ENCODE peak calls at places on chromosomes 7 and 10, in eight cellular contexts. P is mammary epithelial cell, S is upper lobe of right lung, Z is upper lobe of left lung, Y is suprapubic skin, K is cardiac muscle cell, M is pancreas, R is gastrocnemius medialis. J is an unnamed sample.
A peak's percentile ranks its signal among the peaks of the same experiment; 100 is the strongest.

GRCh38 chr7:31134246-31135188 is 82.4 kb downstream of the ADCYAP1R1 start:
- DNase-seq in P (peak; percentile 52), S (peak; percentile 71), Z (peak; percentile 52), Y (no peak), K (peak; percentile 92), M (peak; percentile 65), R (peak; percentile 24), J (peak; percentile 73)

GRCh38 chr10:23331567-23332290 is 12.9 kb downstream of the C10orf67 start:
- DNase-seq in P (peak; percentile 90), S (no peak), Z (no peak), Y (no peak), K (no peak), M (no peak), R (no peak), J (no peak)

GRCh38 chr7:128954830-128955797 is 17.4 kb downstream of the IRF5 start:
- DNase-seq in P (peak; percentile 55), S (no peak), Z (no peak), Y (no peak), K (no peak), M (no peak), R (no peak), J (no peak)

GRCh38 chr10:30098624-30099023 is 39.2 kb upstream of the JCAD start:
- DNase-seq in P (peak; percentile 88), S (no peak), Z (no peak), Y (no peak), K (no peak), M (no peak), R (no peak), J (no peak)

GRCh38 chr10:100996678-100997363 is 2.8 kb upstream of the LZTS2 start:
- DNase-seq in P (peak; percentile 34), S (peak; percentile 76), Z (peak; percentile 72), Y (no peak), K (peak; percentile 74), M (peak; percentile 63), R (no peak), J (no peak)

GRCh38 chr7:157503229-157503628 is 166.4 kb downstream of the DNAJB6 start:
- DNase-seq in P (no peak), S (no peak), Z (no peak), Y (no peak), K (no peak), M (no peak), R (no peak), J (no peak)

GRCh38 chr10:109429956-109430760 is 493.2 kb downstream of the XPNPEP1 start:
- DNase-seq in P (peak; percentile 2), S (no peak), Z (no peak), Y (no peak), K (no peak), M (no peak), R (no peak), J (no peak)

GRCh38 chr10:11756766-11757315 is 14.7 kb downstream of the ECHDC3 start:
- DNase-seq in P (no peak), S (peak; percentile 47), Z (no peak), Y (no peak), K (no peak), M (no peak), R (no peak), J (no peak)

GRCh38 chr7:141042222-141043193 is 27.8 kb upstream of the MRPS33 start:
- DNase-seq in P (no peak), S (no peak), Z (no peak), Y (no peak), K (no peak), M (no peak), R (no peak), J (no peak)

GRCh38 chr10:113788604-113789083 is 37.2 kb downstream of the PLEKHS1 start:
- DNase-seq in P (peak; percentile 98), S (no peak), Z (peak; percentile 37), Y (no peak), K (no peak), M (peak; percentile 30), R (peak; percentile 33), J (no peak)

GRCh38 chr7:84058311-84059076 is 136.1 kb downstream of the SEMA3A start:
- DNase-seq in P (peak; percentile 82), S (no peak), Z (no peak), Y (no peak), K (no peak), M (no peak), R (no peak), J (no peak)

GRCh38 chr7:81574723-81575326 is 195.0 kb downstream of the HGF start:
- DNase-seq in P (no peak), S (no peak), Z (no peak), Y (no peak), K (no peak), M (no peak), R (no peak), J (no peak)

GRCh38 chr7:27032843-27033242 is 63.0 kb downstream of the HOXA1 start:
- DNase-seq in P (no peak), S (no peak), Z (no peak), Y (no peak), K (peak; percentile 46), M (no peak), R (no peak), J (no peak)

GRCh38 chr7:27030393-27031001 is 65.3 kb downstream of the HOXA1 start:
- DNase-seq in P (no peak), S (no peak), Z (no peak), Y (no peak), K (no peak), M (no peak), R (no peak), J (no peak)

GRCh38 chr7:27031289-27032172 is 64.3 kb downstream of the HOXA1 start:
- DNase-seq in P (peak; percentile 61), S (no peak), Z (no peak), Y (no peak), K (no peak), M (no peak), R (no peak), J (no peak)
- H3K4me3 ChIP-seq in P (peak overlapping the region; percentile 0), S (no peak overlapping the region), Z (no peak overlapping the region), Y (no peak overlapping the region), K (no peak overlapping the region), M (no peak overlapping the region), R (no peak overlapping the region), J (no peak overlapping the region)

DNA sequence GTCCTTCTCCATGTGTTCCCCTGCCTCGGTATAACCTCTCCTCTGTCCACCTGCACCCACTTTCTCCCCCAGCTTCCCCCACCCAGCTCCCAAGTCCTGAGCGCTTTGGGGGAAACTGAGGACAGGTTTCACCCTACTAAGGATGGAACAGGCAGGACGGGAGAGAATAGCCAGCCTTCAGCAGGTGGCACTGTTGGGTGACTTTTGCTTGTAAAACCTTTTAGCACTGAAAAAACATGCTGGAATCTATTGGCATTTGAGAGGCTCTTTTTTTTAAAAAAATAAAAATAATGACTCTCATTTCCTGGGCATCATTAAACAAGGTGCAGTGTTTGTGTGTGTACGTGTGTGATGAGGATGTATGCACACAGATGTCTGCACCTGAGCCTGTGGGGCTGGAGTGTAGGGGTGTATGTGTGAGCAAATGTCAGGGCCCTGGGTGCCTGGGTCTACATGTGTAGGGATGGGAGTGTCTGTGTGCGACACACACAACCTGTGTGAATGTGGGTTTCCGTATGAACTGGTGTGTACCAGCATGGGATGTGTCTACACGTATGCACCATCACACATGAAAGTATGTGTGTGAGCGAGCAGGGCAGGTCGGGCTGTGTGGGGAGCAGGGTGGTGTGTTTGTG is 177.9 kb downstream of the RPS24 start:
- DNase-seq in P (peak; percentile 11), S (no peak), Z (no peak), Y (no peak), K (peak; percentile 64), M (no peak), R (no peak), J (no peak)
- H3K4me1 ChIP-seq in P (no peaks in the 10 kb centered on the region), S (peaks cover 5% of the 10 kb centered on the region), Z (peaks cover 9% of the 10 kb centered on the region), Y (peaks cover 14% of the 10 kb centered on the region), K (peaks cover 31% of the 10 kb centered on the region), M (no peaks in the 10 kb centered on the region), R (peaks cover 20% of the 10 kb centered on the region), J (no peaks in the 10 kb centered on the region)

GRCh38 chr7:107999814-108000560 is 3.0 kb downstream of the LAMB1 start:
- DNase-seq in P (peak; percentile 42), S (no peak), Z (no peak), Y (no peak), K (no peak), M (no peak), R (no peak), J (no peak)

GRCh38 chr7:107998660-107999480 is 4.1 kb downstream of the LAMB1 start:
- DNase-seq in P (peak; percentile 47), S (no peak), Z (no peak), Y (no peak), K (no peak), M (no peak), R (no peak), J (no peak)

GRCh38 chr7:108001759-108002725 is 919 bp downstream of the LAMB1 start:
- DNase-seq in P (peak; percentile 29), S (no peak), Z (no peak), Y (no peak), K (peak; percentile 22), M (no peak), R (no peak), J (no peak)

GRCh38 chr7:108002726-108003590 is at the start of gene LAMB1:
- DNase-seq in P (peak; percentile 64), S (peak; percentile 74), Z (peak; percentile 26), Y (peak; percentile 83), K (peak; percentile 67), M (peak; percentile 70), R (peak; percentile 46), J (peak; percentile 78)

GRCh38 chr7:108000875-108001758 is 1.8 kb downstream of the LAMB1 start:
- DNase-seq in P (peak; percentile 19), S (peak; percentile 66), Z (no peak), Y (peak; percentile 72), K (peak; percentile 30), M (peak; percentile 35), R (no peak), J (no peak)
- TF ChIP-seq CTCF in P (no peak), S (peak; percentile 12), Z (no peak), Y (no peak), K (peak; percentile 30), M (no peak), R (no peak), J (no peak)

GRCh38 chr10:129954916-129955315 is 9.2 kb downstream of the EBF3 start:
- DNase-seq in P (no peak), S (no peak), Z (no peak), Y (no peak), K (no peak), M (no peak), R (no peak), J (no peak)
- H3K4me3 ChIP-seq in P (no peak overlapping the region), S (no peak overlapping the region), Z (no peak overlapping the region), Y (no peak overlapping the region), K (no peak overlapping the region), M (no peak overlapping the region), R (peak overlapping the region; percentile 79), J (no peak overlapping the region)

GRCh38 chr7:125599387-125599786 is 669.8 kb upstream of the POT1 start:
- DNase-seq in P (peak; percentile 28), S (no peak), Z (no peak), Y (no peak), K (no peak), M (no peak), R (no peak), J (no peak)

GRCh38 chr7:125602441-125602840 is 672.8 kb upstream of the POT1 start:
- DNase-seq in P (no peak), S (no peak), Z (no peak), Y (no peak), K (no peak), M (no peak), R (no peak), J (no peak)

GRCh38 chr7:125606661-125607060 is 677.0 kb upstream of the POT1 start:
- DNase-seq in P (no peak), S (no peak), Z (no peak), Y (no peak), K (no peak), M (no peak), R (no peak), J (no peak)

GRCh38 chr7:125605241-125605640 is 675.6 kb upstream of the POT1 start:
- DNase-seq in P (peak; percentile 16), S (no peak), Z (no peak), Y (no peak), K (no peak), M (no peak), R (no peak), J (no peak)
- H3K4me1 ChIP-seq in P (no peaks in the 10 kb centered on the region), S (no peaks in the 10 kb centered on the region), Z (no peaks in the 10 kb centered on the region), Y (no peaks in the 10 kb centered on the region), K (no peaks in the 10 kb centered on the region), M (no peaks in the 10 kb centered on the region), R (no peaks in the 10 kb centered on the region), J (no peaks in the 10 kb centered on the region)

J was measured in right atrium auricular region.